ENCODE peak calls at places on chromosomes 12 and 14, in seven cellular contexts. F, R, Y, H, N, Z and P are unnamed samples.

GRCh38 chr14:88868558-88869159 is 44.2 kb downstream of the TTC8 start:
- DNase-seq in H (no peak), N (no peak), R (peak), F (no peak), Z (no peak), Y (no peak), P (no peak)

GRCh38 chr14:106694638-106695393 is 1168.4 kb downstream of the TMEM121 start:
- DNase-seq in Z (no peak), Y (no peak), N (peak), R (no peak), H (peak), F (peak), P (peak)

GRCh38 chr12:64673490-64674169 is 63.3 kb downstream of the RASSF3 start:
- DNase-seq in H (no peak), R (no peak), Z (no peak), Y (no peak), F (no peak), N (no peak), P (no peak)

GRCh38 chr12:41709463-41710285 is 435.0 kb downstream of the GXYLT1 start:
- DNase-seq in Y (no peak), F (no peak), H (no peak), R (peak), N (no peak), Z (no peak), P (no peak)

GRCh38 chr12:15982471-15982870 is 71.3 kb downstream of the DERA start:
- DNase-seq in Z (no peak), Y (no peak), H (no peak), F (no peak), N (no peak), R (peak), P (no peak)

GRCh38 chr12:52798671-52799497 is 3.0 kb upstream of the KRT3 start:
- DNase-seq in Y (no peak), F (no peak), R (peak), H (no peak), Z (no peak), N (no peak), P (no peak)

GRCh38 chr12:127819066-127819465 is 447.9 kb upstream of the TMEM132C start:
- DNase-seq in N (no peak), R (peak), F (no peak), Y (no peak), H (no peak), Z (no peak), P (no peak)

GRCh38 chr14:90213099-90213748 is 43.1 kb upstream of the PSMC1 start:
- DNase-seq in Y (no peak), F (no peak), R (no peak), N (no peak), H (no peak), Z (no peak), P (no peak)

GRCh38 chr14:54106802-54107377 is 150.3 kb upstream of the BMP4 start:
- DNase-seq in N (no peak), R (peak), F (no peak), H (no peak), Z (no peak), Y (no peak), P (peak)

GRCh38 chr12:126950266-126950665 is 1316.7 kb upstream of the TMEM132C start:
- DNase-seq in Z (no peak), H (no peak), Y (no peak), F (no peak), R (no peak), N (no peak), P (no peak)

GRCh38 chr12:30816742-30817465 is 62.2 kb upstream of the CAPRIN2 start:
- DNase-seq in F (no peak), N (no peak), H (no peak), R (no peak), Z (no peak), Y (no peak), P (no peak)

GRCh38 chr12:40569626-40570179 is 122.5 kb upstream of the CNTN1 start:
- DNase-seq in Y (no peak), H (no peak), N (no peak), Z (no peak), R (peak), F (no peak), P (no peak)

GRCh38 chr12:80708535-80709328 is 1.3 kb downstream of the MYF6 start:
- DNase-seq in Y (no peak), F (peak), N (peak), R (no peak), H (no peak), Z (no peak), P (no peak)

GRCh38 chr12:114693532-114693931 is 9.6 kb upstream of the TBX3 start:
- DNase-seq in Y (no peak), R (no peak), Z (no peak), H (no peak), N (no peak), F (no peak), P (no peak)
- H3K4me3 ChIP-seq in Y (peak), R (no peak), Z (peak), H (no peak), N (no peak), F (no peak), P (no peak)

DNA sequence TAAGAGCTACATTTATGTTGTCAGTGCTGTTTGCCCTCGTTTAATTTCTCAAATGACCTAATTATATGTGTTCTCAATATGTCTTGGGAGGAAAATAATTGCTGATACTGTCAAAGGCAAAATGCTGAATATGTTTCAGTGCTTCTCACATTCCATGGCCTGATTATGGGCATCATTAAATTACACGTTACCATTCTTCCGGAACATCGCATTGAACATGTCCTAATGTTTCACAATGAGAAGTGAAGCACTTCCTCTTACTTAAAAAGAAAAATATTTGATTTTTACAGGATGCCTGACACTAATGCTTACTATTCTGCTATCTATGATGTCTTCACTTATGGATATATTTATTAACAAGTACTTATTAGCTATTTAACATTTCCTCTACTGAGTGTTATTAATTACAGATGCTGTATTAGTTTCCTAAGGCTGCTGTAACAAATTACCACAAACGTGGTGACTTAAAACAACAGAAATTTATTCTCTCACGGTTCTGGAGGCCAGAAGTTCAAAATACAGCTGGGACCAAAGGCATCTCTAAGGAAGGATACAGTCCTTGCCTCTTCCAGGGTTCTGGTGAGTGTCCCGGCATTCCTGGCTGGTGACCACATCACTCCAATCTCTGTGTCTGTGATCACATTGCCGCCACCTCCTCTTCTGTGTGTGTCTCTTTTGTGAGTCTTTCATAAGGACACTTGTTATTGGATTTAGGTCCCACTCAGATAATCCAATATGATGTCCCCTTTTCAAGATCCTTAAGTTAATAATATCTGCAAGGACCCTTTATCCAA is 85.0 kb upstream of the CCDC198 start:
- DNase-seq in R (no peak), Z (no peak), Y (no peak), H (no peak), N (no peak), F (no peak), P (no peak)
- H3K4me3 ChIP-seq in R (no peak), Z (no peak), Y (no peak), H (no peak), N (no peak), F (no peak), P (no peak)

DNA sequence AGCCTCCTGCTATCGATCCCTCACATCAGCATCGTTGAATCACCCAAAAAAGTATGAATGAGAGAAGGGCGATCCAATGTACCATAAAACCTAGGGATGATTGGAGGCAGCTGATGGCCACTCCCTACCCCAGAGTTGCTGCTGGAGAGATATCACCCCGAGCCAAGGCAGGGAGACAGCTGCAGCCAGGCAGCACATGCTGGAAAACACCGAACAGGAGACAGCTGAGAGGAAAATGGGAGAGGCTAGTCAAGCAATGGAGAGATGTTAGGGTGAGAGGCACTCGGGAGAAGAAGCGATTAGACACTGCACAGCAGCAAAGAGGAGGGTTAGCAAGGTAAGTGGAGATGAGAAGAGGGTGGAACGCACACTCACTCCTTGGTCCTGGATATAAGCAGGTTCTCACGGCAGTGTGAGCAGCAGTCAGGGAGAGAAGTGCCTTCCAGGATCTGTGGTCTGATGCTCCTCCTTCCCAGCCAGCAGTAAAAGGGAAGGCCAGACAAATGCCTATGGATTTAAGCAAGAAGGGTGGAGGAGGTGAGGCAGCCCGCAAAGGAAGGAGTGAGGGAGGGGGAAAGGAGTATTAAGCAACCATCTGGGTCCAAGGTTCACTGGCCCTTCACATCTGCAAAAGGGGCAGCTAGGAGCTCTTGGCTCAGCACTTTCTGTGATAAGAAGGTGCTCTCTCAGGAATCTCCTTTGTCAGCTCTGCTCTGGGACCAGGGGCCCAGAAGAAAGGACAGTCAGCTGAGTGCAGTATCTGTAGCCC is at the start of gene SLC7A7:
- DNase-seq in Z (no peak), N (no peak), H (no peak), Y (no peak), R (no peak), F (no peak), P (no peak)
- H3K4me3 ChIP-seq in Z (peak), N (peak), H (peak), Y (no peak), R (no peak), F (no peak), P (no peak)

GRCh38 chr12:116027551-116027821 is 250.0 kb downstream of the MED13L start:
- DNase-seq in R (no peak), Z (no peak), H (no peak), F (no peak), N (no peak), Y (no peak), P (no peak)
- H3K4me3 ChIP-seq in R (no peak), Z (no peak), H (no peak), F (no peak), N (no peak), Y (no peak), P (no peak)

DNA sequence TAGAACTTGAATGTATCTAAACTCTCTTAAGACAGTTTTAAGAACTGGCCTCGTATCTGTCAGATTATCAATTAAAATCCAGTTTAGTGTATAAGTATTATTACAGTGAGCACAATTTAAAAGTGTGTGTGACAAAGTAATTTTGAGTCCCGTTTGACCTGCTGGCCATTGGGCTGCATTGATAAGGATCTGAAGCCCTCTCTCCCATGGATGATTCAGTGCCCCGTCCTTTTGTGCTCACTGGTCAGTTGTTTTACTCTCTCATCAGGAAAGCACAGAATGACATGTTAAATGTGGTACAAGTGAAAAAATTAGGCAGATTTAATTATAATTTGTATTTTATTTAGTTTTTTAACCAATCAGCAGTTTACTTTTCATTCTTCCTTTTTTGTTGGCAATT is 123.1 kb downstream of the GPR135 start:
- DNase-seq in N (no peak), Z (no peak), F (no peak), H (no peak), Y (no peak), R (no peak), P (no peak)
- H3K4me3 ChIP-seq in N (no peak), Z (no peak), F (no peak), H (no peak), Y (no peak), R (no peak), P (no peak)

GRCh38 chr12:6336079-6336858 is 5.6 kb downstream of the TNFRSF1A start:
- DNase-seq in R (peak), Z (peak), H (peak), Y (peak), N (peak), F (no peak), P (peak)
- H3K4me3 ChIP-seq in R (peak), Z (peak), H (peak), Y (peak), N (peak), F (no peak), P (peak)

GRCh38 chr12:94694732-94695131 is 44.4 kb upstream of the TMCC3 start:
- DNase-seq in R (no peak), Y (no peak), N (no peak), Z (no peak), F (no peak), H (no peak), P (no peak)

GRCh38 chr12:94689002-94689645 is 38.8 kb upstream of the TMCC3 start:
- DNase-seq in R (peak), Y (no peak), H (no peak), F (no peak), Z (no peak), N (no peak), P (no peak)

GRCh38 chr12:94686834-94687628 is 36.7 kb upstream of the TMCC3 start:
- DNase-seq in Y (no peak), H (no peak), R (no peak), F (no peak), Z (no peak), N (no peak), P (no peak)

GRCh38 chr12:94690199-94690695 is 39.9 kb upstream of the TMCC3 start:
- DNase-seq in R (peak), Z (no peak), H (no peak), Y (no peak), N (no peak), F (no peak), P (no peak)

DNA sequence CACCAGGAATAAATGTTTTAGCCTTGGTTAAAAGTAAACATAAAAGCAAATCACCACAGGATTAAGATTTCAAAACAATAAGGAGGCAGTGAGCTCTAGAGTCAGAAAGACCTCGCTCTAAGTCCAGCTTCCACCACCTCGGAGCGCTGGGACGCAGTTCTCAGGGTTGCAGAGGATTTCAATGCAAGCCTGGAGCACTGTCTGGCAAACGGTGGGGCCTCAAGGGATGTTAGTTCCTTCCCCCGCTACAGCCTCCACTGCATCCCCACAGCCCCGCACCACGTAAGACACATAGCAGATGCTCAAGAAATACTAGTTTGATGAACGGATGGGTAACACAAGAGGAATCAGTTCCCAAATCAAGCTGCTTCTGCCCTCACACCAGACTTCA is 39.3 kb upstream of the TMCC3 start:
- DNase-seq in F (no peak), Z (no peak), N (no peak), H (no peak), Y (no peak), R (peak), P (no peak)
- H3K4me3 ChIP-seq in F (no peak), Z (peak), N (peak), H (peak), Y (no peak), R (peak), P (no peak)

GRCh38 chr14:65071544-65071943 is 30.8 kb downstream of the MAX start:
- DNase-seq in R (no peak), N (no peak), F (no peak), Z (no peak), H (no peak), Y (no peak), P (no peak)

GRCh38 chr14:65070710-65071033 is 31.6 kb downstream of the MAX start:
- DNase-seq in Z (no peak), F (no peak), N (no peak), R (peak), H (no peak), Y (no peak), P (peak)

GRCh38 chr14:65072256-65072655 is 30.1 kb downstream of the MAX start:
- DNase-seq in N (no peak), R (no peak), F (no peak), Z (no peak), H (no peak), Y (no peak), P (no peak)

GRCh38 chr14:65072937-65073336 is 29.4 kb downstream of the MAX start:
- DNase-seq in N (no peak), F (no peak), R (no peak), Y (no peak), Z (no peak), H (no peak), P (no peak)

DNA sequence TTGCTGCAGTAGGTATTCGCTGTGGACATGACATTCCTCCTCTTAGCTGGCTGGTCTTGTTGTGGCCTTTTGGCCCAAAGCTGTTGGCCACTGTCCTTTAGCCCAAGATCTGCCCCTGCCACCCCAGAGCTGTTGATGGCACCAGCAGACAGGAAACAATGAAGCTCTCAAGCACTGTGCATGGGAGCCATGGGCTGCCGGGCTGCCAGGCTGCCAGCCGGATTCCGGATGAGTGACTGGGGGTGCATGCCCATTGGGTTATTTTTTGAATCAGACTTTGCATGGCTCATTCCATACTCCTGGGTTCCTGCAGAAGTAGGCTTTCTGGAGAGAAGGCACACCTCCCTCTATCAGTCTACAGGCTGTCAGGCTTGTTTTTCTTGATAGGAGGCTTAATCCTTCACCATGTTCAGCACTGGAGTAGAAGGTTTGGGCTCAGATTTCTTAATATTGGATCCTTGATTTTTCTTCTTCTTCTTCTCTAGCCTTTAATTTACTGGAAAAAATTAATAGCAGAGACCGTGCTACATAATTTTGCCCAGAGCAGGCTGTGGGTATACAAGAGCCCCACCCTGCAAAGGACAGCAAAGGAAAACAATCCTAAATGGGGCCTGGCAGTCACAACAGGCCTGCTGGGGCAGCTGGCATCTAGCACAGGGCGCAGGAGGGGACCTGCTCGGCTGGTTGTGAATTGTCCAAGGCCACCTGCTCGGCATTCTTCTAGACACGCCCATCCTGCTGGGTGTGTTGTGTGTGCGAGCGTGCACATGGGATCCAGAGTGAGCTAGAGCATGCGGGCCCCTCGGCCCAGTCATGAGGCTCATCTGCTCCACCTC is 32.2 kb downstream of the MAX start:
- DNase-seq in R (no peak), H (peak), Z (no peak), Y (no peak), F (no peak), N (no peak), P (peak)
- H3K4me3 ChIP-seq in R (no peak), H (no peak), Z (peak), Y (no peak), F (no peak), N (peak), P (no peak)

GRCh38 chr14:52240623-52241022 is 26.9 kb upstream of the PTGDR start:
- DNase-seq in R (no peak), N (no peak), Z (no peak), Y (no peak), F (no peak), H (no peak), P (no peak)

GRCh38 chr14:52244328-52244727 is 23.2 kb upstream of the PTGDR start:
- DNase-seq in F (no peak), R (no peak), Z (no peak), N (no peak), H (no peak), Y (no peak), P (no peak)

GRCh38 chr14:52238682-52239081 is 28.8 kb upstream of the PTGDR start:
- DNase-seq in H (no peak), N (no peak), Z (no peak), Y (no peak), R (no peak), F (no peak), P (no peak)

GRCh38 chr14:52244997-52245396 is 22.5 kb upstream of the PTGDR start:
- DNase-seq in F (no peak), H (no peak), R (no peak), Z (no peak), Y (no peak), N (no peak), P (no peak)

GRCh38 chr14:52241102-52241793 is 26.2 kb upstream of the PTGDR start:
- DNase-seq in Y (peak), R (peak), Z (no peak), N (no peak), H (no peak), F (no peak), P (no peak)
- H3K4me3 ChIP-seq in Y (peak), R (peak), Z (no peak), N (no peak), H (no peak), F (no peak), P (no peak)